ENCODE peak calls at places on chromosomes 3 and 15, in ten cellular contexts. O, I, G, Y, A, Q, N, J, K and E are unnamed samples. For H3K9me3, the result is how much of the 10 kb centered on the place peaks cover.

GRCh38 chr15:52013151-52013791 is 5.7 kb upstream of the MAPK6 start:
- DNase-seq in I (peak), Y (no peak), J (no peak), A (no peak), N (no peak), K (no peak), Q (no peak), O (no peak), G (no peak), E (no peak)

GRCh38 chr3:2589336-2589969 is 490.8 kb downstream of the CNTN4 start:
- DNase-seq in N (no peak), G (no peak), Y (no peak), A (no peak), K (no peak), O (no peak), J (no peak), Q (no peak), I (no peak), E (no peak)

GRCh38 chr15:68283401-68283800 is 5.9 kb downstream of the FEM1B start:
- DNase-seq in Y (no peak), Q (no peak), G (no peak), I (no peak), J (no peak), N (no peak), O (no peak), K (no peak), A (no peak), E (no peak)

GRCh38 chr3:125695688-125696087 is 100.4 kb upstream of the OSBPL11 start:
- DNase-seq in J (no peak), Q (no peak), I (no peak), A (no peak), O (no peak), Y (no peak), N (no peak), G (no peak), K (no peak), E (no peak)

GRCh38 chr15:67179411-67179995 is 75.0 kb downstream of the AAGAB start:
- DNase-seq in O (no peak), K (no peak), Y (no peak), G (no peak), J (no peak), I (no peak), Q (no peak), N (no peak), A (no peak), E (no peak)

GRCh38 chr3:88141458-88142083 is 8.2 kb upstream of the C3orf38 start:
- DNase-seq in G (no peak), I (peak), K (no peak), Y (no peak), N (no peak), A (no peak), Q (no peak), J (no peak), O (peak), E (peak)

GRCh38 chr3:99960941-99961340 is 143.3 kb downstream of the CMSS1 start:
- DNase-seq in Q (peak), N (peak), O (no peak), A (no peak), Y (no peak), G (no peak), K (peak), J (no peak), I (no peak), E (no peak)

GRCh38 chr15:79003301-79003700 is 58.5 kb upstream of the CTSH start:
- DNase-seq in Y (no peak), I (no peak), A (peak), J (no peak), Q (no peak), N (no peak), K (no peak), G (no peak), O (no peak), E (no peak)

GRCh38 chr3:107797586-107797985 is 274.8 kb downstream of the BBX start:
- DNase-seq in Y (no peak), N (no peak), G (no peak), K (no peak), J (no peak), I (peak), Q (no peak), A (no peak), O (no peak), E (no peak)

GRCh38 chr3:141484701-141485287 is 2.0 kb upstream of the RASA2 start:
- DNase-seq in A (no peak), I (no peak), K (no peak), N (no peak), Q (no peak), J (no peak), G (no peak), O (no peak), Y (no peak), E (no peak)

GRCh38 chr3:71658131-71658530 is 67.1 kb downstream of the EIF4E3 start:
- DNase-seq in O (no peak), Y (peak), J (peak), G (peak), I (peak), Q (peak), K (peak), A (peak), N (no peak), E (peak)

GRCh38 chr15:40420793-40421192 is 15.2 kb downstream of the IVD start:
- DNase-seq in I (peak), G (peak), N (peak), J (peak), Y (no peak), A (no peak), Q (no peak), O (peak), K (no peak), E (no peak)

GRCh38 chr15:88898736-88899135 is 3.4 kb upstream of the HAPLN3 start:
- DNase-seq in G (no peak), O (no peak), J (no peak), Y (no peak), K (no peak), I (no peak), A (no peak), Q (no peak), N (no peak), E (no peak)
- H3K9me3 ChIP-seq in G (under half), O (under half), J (under half), Y (under half), K (under half), I (under half), A (under half), Q (under half), N (under half), E (under half)

DNA sequence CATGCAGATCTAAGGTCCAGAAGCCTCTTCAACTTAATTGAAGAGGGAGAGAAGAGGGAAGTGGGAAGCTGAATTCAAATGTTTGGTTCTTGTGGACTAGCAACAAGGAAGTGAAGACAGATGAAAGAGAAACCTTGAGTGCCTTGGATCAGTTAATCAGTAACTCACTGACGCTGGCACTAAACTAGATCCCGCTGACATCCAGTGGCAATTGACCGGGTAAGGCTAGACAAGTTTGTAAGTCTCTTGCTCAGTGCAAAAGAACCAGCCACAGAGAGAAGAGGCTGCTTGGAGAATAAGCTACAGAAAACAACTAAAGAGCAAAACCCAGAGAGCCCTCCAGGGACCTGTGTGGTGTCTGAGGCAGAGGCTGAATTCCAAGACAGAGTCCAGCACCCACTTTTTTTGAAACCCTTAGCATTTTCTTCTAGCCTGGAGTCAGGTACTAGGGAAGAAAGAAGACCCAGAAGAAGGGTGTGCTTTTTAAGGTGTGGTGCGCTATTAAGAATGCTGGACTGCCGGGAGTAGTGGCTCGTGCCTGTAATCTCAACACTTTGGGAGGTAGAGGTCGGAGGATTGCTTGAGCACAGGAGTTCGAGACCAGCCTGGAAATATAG is 6.9 kb downstream of the PLCH1 start:
- DNase-seq in N (peak), J (no peak), O (no peak), Q (no peak), Y (no peak), A (no peak), K (peak), G (peak), I (no peak), E (no peak)
- H3K9me3 ChIP-seq in N (under half), J (under half), O (under half), Q (under half), Y (under half), A (under half), K (under half), G (under half), I (under half), E (under half)

DNA sequence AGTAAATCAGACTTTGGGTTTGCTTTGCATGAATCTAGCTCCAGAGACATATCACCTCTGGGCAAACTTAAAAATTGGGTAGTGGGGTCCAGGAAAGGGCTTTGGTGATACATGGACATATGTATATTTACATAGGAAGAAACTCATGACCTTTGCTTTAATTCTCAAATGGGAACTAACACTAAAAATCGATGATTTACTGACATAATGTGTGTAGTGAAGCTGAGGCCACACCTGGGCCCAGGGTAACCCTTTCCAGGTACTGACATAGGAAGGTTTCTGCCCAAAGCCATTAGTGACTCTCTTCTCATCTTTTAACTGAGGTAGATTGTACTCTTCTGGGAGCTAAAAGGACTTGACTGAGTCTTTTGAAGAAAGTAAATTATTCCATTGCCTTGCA is 411.2 kb upstream of the TBL1XR1 start:
- DNase-seq in K (no peak), A (no peak), I (no peak), Q (no peak), Y (no peak), G (no peak), N (no peak), J (no peak), O (no peak), E (no peak)
- H3K9me3 ChIP-seq in K (under half), A (under half), I (under half), Q (under half), Y (under half), G (under half), N (under half), J (under half), O (under half), E (under half)

DNA sequence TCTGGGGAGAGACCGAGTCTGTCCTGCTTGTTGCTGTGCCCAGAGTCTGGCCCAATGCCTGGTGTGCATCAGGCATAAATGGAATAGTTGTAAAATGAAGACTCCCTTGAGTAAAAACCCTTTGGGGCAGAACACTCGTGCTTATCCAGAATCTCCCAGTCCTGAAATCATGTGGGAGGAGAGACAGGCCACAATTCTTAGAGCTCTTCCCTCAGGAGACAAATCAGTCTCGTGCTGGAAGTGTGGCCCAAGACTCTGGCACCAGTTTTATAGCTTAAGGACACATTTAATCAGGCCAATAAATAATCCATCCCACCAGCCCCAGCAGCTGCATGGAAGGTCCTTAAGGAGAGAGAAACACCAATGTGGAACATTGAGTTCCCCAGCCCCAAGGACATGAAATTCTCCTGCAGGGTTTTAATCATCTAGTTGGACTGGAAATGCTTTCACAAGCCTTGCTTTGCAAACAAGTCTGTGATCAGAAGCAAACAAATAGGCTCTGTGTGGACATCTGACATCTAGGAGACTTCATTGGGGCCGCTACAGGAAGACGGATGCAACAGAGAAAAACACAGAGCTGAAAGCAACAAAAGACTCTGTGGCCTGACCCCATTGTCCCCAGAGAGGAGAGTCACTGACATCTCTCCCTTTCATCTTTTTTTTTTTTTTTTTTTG is 70.4 kb downstream of the LSM3 start:
- DNase-seq in I (no peak), A (no peak), Q (no peak), N (no peak), K (no peak), O (no peak), Y (no peak), J (peak), G (peak), E (no peak)
- H3K9me3 ChIP-seq in I (under half), A (under half), Q (under half), N (under half), K (under half), O (under half), Y (under half), J (under half), G (under half), E (under half)